ENCODE peak calls at places on chromosomes 16 and 17, in nine cellular contexts. H, K, Z, G, T, N, W, Q and I are unnamed samples. For H3K27me3, the result is how much of the 10 kb centered on the place peaks cover.

GRCh38 chr17:52147431-52147830 is 11.1 kb downstream of the CA10 start:
- DNase-seq in H (no peak), G (no peak), W (no peak), T (no peak), Z (no peak), N (no peak), Q (no peak), K (peak), I (no peak)

GRCh38 chr17:82367724-82368524 is 3.6 kb upstream of the UTS2R start:
- DNase-seq in G (no peak), H (no peak), Q (no peak), N (no peak), T (no peak), K (no peak), W (peak), Z (no peak), I (no peak)

GRCh38 chr16:52489894-52490293 is 57.0 kb downstream of the TOX3 start:
- DNase-seq in H (no peak), K (no peak), Q (no peak), W (no peak), N (no peak), Z (no peak), T (no peak), G (no peak), I (no peak)

GRCh38 chr17:82118815-82119380 is 20.9 kb upstream of the FASN start:
- DNase-seq in W (no peak), N (peak), T (peak), Z (no peak), Q (no peak), G (no peak), K (no peak), H (no peak), I (no peak)

GRCh38 chr16:79897444-79898146 is 297.1 kb upstream of the MAF start:
- DNase-seq in T (no peak), Q (no peak), W (no peak), Z (no peak), H (peak), K (no peak), G (peak), N (peak), I (peak)

GRCh38 chr17:28796062-28796461 is 46.5 kb downstream of the FAM222B start:
- DNase-seq in K (no peak), N (no peak), H (no peak), T (no peak), Q (no peak), G (no peak), Z (no peak), W (no peak), I (no peak)

GRCh38 chr16:89795676-89796075 is 20.8 kb downstream of the FANCA start:
- DNase-seq in H (no peak), W (no peak), K (no peak), Q (no peak), Z (peak), N (no peak), T (no peak), G (no peak), I (no peak)

GRCh38 chr17:73783382-73783766 is 139.1 kb upstream of the SDK2 start:
- DNase-seq in Q (no peak), Z (no peak), K (no peak), T (no peak), H (no peak), G (no peak), W (no peak), N (no peak), I (no peak)

GRCh38 chr16:81521141-81521626 is 76.6 kb downstream of the CMIP start:
- DNase-seq in G (peak), T (no peak), N (no peak), H (no peak), Z (no peak), K (no peak), W (no peak), Q (no peak), I (peak)

GRCh38 chr17:77190561-77190960 is 49.8 kb downstream of the SEC14L1 start:
- DNase-seq in K (no peak), Q (no peak), T (no peak), G (no peak), Z (no peak), H (no peak), W (no peak), N (no peak), I (no peak)

GRCh38 chr17:82414548-82415281 is 3.4 kb upstream of the HEXD start:
- DNase-seq in G (peak), T (peak), W (peak), Q (peak), Z (peak), N (peak), K (peak), H (peak), I (peak)

GRCh38 chr17:78127888-78128615 is 503 bp downstream of the TMC6 start:
- DNase-seq in W (no peak), T (no peak), Z (peak), G (peak), H (no peak), N (no peak), Q (no peak), K (peak), I (no peak)

GRCh38 chr16:3549906-3550305 is 27.3 kb downstream of the NLRC3 start:
- DNase-seq in W (no peak), Z (no peak), N (no peak), H (no peak), Q (no peak), K (no peak), G (no peak), T (no peak), I (no peak)

GRCh38 chr17:74182041-74182783 is 21.3 kb upstream of the RPL38 start:
- DNase-seq in Q (no peak), H (no peak), W (no peak), T (no peak), Z (no peak), K (no peak), N (no peak), G (no peak), I (no peak)

GRCh38 chr16:1643521-1643920 is 31.4 kb downstream of the CRAMP1 start:
- DNase-seq in K (no peak), G (no peak), Z (no peak), W (no peak), H (no peak), Q (no peak), T (no peak), N (no peak), I (no peak)

GRCh38 chr17:81173761-81174160 is 7.7 kb upstream of the AATK start:
- DNase-seq in G (no peak), T (no peak), N (no peak), K (no peak), Q (no peak), W (no peak), Z (no peak), H (no peak), I (no peak)

GRCh38 chr16:677306-678190 is 2.1 kb downstream of the RHBDL1 start:
- DNase-seq in Z (no peak), Q (peak), W (no peak), N (no peak), H (no peak), T (no peak), G (no peak), K (no peak), I (peak)

GRCh38 chr17:2975469-2975958 is 87.9 kb downstream of the OR1D5 start:
- DNase-seq in G (peak), K (peak), Q (peak), H (no peak), T (no peak), N (peak), Z (no peak), W (peak), I (no peak)

GRCh38 chr16:11042205-11042604 is 97.8 kb downstream of the CLEC16A start:
- DNase-seq in W (no peak), N (no peak), K (no peak), G (no peak), Q (no peak), Z (no peak), T (no peak), H (no peak), I (no peak)

GRCh38 chr17:1742371-1743093 is at the start of gene SERPINF2:
- DNase-seq in K (no peak), N (no peak), H (no peak), W (no peak), G (no peak), Q (no peak), Z (no peak), T (no peak), I (no peak)

GRCh38 chr16:88588754-88589153 is 18.6 kb downstream of the ZC3H18 start:
- DNase-seq in W (no peak), Z (no peak), N (no peak), H (no peak), K (no peak), Q (no peak), T (no peak), G (no peak), I (no peak)

GRCh38 chr16:83701494-83701893 is 106.3 kb upstream of the HSBP1 start:
- DNase-seq in Q (no peak), G (no peak), W (no peak), H (peak), Z (no peak), T (peak), N (peak), K (peak), I (no peak)

GRCh38 chr17:72683506-72684404 is 408.7 kb downstream of the SLC39A11 start:
- DNase-seq in N (peak), T (no peak), Z (no peak), Q (no peak), K (peak), H (peak), W (peak), G (peak), I (no peak)

GRCh38 chr17:83101805-83102480 is 22.5 kb downstream of the METRNL start:
- DNase-seq in G (peak), Q (no peak), W (no peak), T (no peak), K (no peak), N (peak), H (no peak), Z (peak), I (no peak)

GRCh38 chr17:28482551-28483199 is 9.2 kb downstream of the SLC13A2 start:
- DNase-seq in K (no peak), Q (no peak), G (peak), H (no peak), W (no peak), Z (no peak), T (no peak), N (no peak), I (no peak)

GRCh38 chr16:47643610-47644009 is 182.5 kb downstream of the PHKB start:
- DNase-seq in W (no peak), Z (no peak), G (no peak), N (peak), K (no peak), Q (no peak), T (no peak), H (no peak), I (no peak)

GRCh38 chr16:26762596-26762995 is 304.1 kb upstream of the C16orf82 start:
- DNase-seq in Z (no peak), K (no peak), T (no peak), G (no peak), W (no peak), Q (no peak), H (no peak), N (no peak), I (no peak)

GRCh38 chr16:24834459-24835335 is 11.1 kb upstream of the SLC5A11 start:
- DNase-seq in Z (no peak), Q (no peak), W (peak), N (peak), K (peak), T (no peak), G (peak), H (peak), I (no peak)

GRCh38 chr17:6639651-6640535 is 618 bp downstream of the KIAA0753 start:
- DNase-seq in T (no peak), H (peak), G (peak), Z (peak), N (peak), K (peak), W (no peak), Q (peak), I (no peak)

GRCh38 chr17:74288785-74289184 is 14.8 kb downstream of the DNAI2 start:
- DNase-seq in Q (no peak), G (no peak), N (no peak), Z (no peak), W (no peak), K (peak), T (no peak), H (no peak), I (no peak)

GRCh38 chr16:83952587-83952939 is 477 bp upstream of the OSGIN1 start:
- DNase-seq in G (no peak), H (no peak), K (no peak), W (peak), N (no peak), T (no peak), Q (no peak), Z (no peak), I (no peak)

GRCh38 chr16:1197237-1197866 is 27.7 kb downstream of the TPSG1 start:
- DNase-seq in H (no peak), K (no peak), T (no peak), W (no peak), G (no peak), Q (no peak), Z (no peak), N (no peak), I (no peak)

GRCh38 chr16:68645494-68646388 is 631 bp downstream of the CDH3 start:
- DNase-seq in Z (no peak), Q (peak), T (no peak), G (no peak), K (peak), H (no peak), N (no peak), W (no peak), I (peak)
- H3K4me3 ChIP-seq in Z (no peak), Q (peak), T (peak), G (no peak), K (peak), H (no peak), N (peak), W (peak), I (peak)

DNA sequence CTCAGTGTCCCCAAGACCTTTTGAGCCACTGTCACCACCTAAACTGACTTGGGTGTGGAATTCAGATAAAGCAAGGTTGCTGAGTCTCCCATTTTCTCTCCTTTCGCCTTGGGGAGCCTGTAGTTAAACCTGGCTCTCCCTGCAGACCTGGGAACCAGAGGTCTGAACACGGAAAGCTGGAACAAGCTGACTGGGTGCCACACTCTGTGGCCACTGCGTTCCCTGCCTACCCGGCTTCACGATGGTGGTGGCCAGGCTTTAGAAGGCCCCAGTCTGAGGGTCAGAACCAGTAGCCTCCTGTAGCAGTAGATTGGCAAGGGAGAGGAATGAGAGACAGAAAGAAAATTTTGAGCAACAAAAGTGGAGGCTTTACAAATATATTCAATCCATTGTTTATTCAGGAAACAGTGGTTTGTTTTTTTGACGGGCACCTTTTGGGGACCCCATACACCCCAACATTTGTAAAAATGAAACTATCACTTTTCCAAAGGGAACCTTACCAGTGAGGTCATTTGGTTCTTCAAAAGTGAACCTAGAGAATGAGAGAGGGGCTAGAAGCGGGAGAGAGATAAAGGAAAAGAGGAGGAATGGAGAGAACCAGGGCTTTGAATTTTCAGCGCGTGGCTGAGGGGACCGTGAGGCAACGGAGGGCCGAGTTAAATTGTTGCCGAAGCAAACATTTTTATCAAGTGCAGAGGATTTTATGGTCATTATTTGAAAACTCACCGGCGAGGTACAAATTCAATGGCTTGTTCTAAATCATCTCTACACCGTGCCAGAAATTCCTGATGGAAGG is 1.8 kb upstream of the HOXB8 start:
- DNase-seq in H (no peak), G (no peak), T (no peak), K (no peak), Z (no peak), W (no peak), Q (no peak), N (no peak), I (no peak)
- H3K27me3 ChIP-seq in H (half or more), G (half or more), T (half or more), K (half or more), Z (half or more), W (under half), Q (under half), N (half or more), I (under half)

DNA sequence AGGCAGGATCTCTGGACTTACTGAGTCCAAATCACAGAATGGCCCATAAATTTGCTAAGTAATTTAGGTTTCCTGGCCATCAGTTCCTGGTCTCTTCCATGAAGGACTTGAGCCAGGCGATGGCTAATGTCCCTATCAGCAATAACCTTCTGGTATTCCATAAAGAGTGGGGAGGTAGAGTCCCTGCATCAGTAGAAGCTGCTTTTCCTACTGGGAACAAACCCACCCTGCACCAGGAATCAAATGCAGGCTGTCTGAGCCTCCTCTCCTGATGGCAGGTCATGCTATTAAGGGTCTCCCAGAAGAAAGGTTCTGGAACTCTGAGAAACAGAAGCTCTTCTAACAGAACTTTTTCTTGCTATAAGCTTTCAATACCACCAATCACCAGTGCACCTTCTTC is 1.5 kb upstream of the HPR start:
- DNase-seq in Z (no peak), H (no peak), G (no peak), W (no peak), Q (no peak), N (no peak), T (no peak), K (no peak), I (no peak)
- H3K27ac ChIP-seq in Z (no peak), H (no peak), G (no peak), W (no peak), Q (no peak), N (no peak), T (no peak), K (no peak), I (no peak)

GRCh38 chr17:57976594-57976993 is 11.5 kb downstream of the VEZF1 start:
- DNase-seq in T (no peak), G (no peak), N (no peak), Z (no peak), K (no peak), Q (no peak), H (no peak), W (no peak), I (no peak)
- H3K4me3 ChIP-seq in T (no peak), G (no peak), N (no peak), Z (no peak), K (no peak), Q (no peak), H (no peak), W (no peak), I (no peak)

GRCh38 chr17:50209133-50209471 is 7.7 kb upstream of the COL1A1 start:
- DNase-seq in K (no peak), N (no peak), W (no peak), H (no peak), Z (no peak), G (no peak), T (no peak), Q (no peak), I (no peak)
- H3K27me3 ChIP-seq in K (under half), N (under half), W (under half), H (under half), Z (under half), G (under half), T (under half), Q (under half), I (under half)

GRCh38 chr17:31496097-31496496 is 104.6 kb downstream of the RAB11FIP4 start:
- DNase-seq in T (no peak), Q (no peak), Z (no peak), H (no peak), K (no peak), G (no peak), W (no peak), N (no peak), I (no peak)
- H3K27ac ChIP-seq in T (no peak), Q (no peak), Z (no peak), H (no peak), K (no peak), G (no peak), W (no peak), N (no peak), I (no peak)

GRCh38 chr16:85273293-85273692 is 161.0 kb upstream of the CIBAR2 start:
- DNase-seq in K (no peak), T (no peak), N (no peak), H (no peak), Q (no peak), G (no peak), Z (no peak), W (no peak), I (no peak)

GRCh38 chr16:85275533-85276249 is 163.4 kb upstream of the CIBAR2 start:
- DNase-seq in Z (peak), G (peak), N (peak), H (peak), K (peak), Q (peak), T (peak), W (peak), I (peak)

GRCh38 chr16:85274924-85275323 is 162.7 kb upstream of the CIBAR2 start:
- DNase-seq in W (no peak), Z (no peak), G (no peak), K (no peak), Q (no peak), H (no peak), T (no peak), N (no peak), I (no peak)

GRCh38 chr16:85276258-85276657 is 164.0 kb upstream of the CIBAR2 start:
- DNase-seq in T (no peak), Q (no peak), Z (no peak), N (no peak), K (no peak), W (no peak), G (no peak), H (no peak), I (no peak)

GRCh38 chr16:85274501-85274900 is 162.2 kb upstream of the CIBAR2 start:
- DNase-seq in G (no peak), K (no peak), N (no peak), T (no peak), Q (no peak), W (no peak), Z (no peak), H (no peak), I (no peak)
- H3K4me3 ChIP-seq in G (no peak), K (no peak), N (no peak), T (no peak), Q (no peak), W (no peak), Z (no peak), H (no peak), I (no peak)

GRCh38 chr17:38578229-38578628 is 27.5 kb downstream of the SRCIN1 start:
- DNase-seq in W (no peak), T (no peak), H (no peak), Z (no peak), Q (no peak), N (no peak), G (no peak), K (no peak), I (no peak)

GRCh38 chr17:38577645-38578173 is 28.0 kb downstream of the SRCIN1 start:
- DNase-seq in Z (no peak), W (no peak), H (no peak), N (no peak), Q (no peak), K (no peak), G (no peak), T (no peak), I (no peak)

GRCh38 chr17:38577244-38577643 is 28.5 kb downstream of the SRCIN1 start:
- DNase-seq in H (no peak), N (no peak), Q (no peak), Z (no peak), W (no peak), K (no peak), G (no peak), T (no peak), I (no peak)

GRCh38 chr17:38579934-38580333 is 25.8 kb downstream of the SRCIN1 start:
- DNase-seq in W (no peak), K (peak), T (no peak), N (peak), Z (peak), G (no peak), Q (no peak), H (no peak), I (peak)

DNA sequence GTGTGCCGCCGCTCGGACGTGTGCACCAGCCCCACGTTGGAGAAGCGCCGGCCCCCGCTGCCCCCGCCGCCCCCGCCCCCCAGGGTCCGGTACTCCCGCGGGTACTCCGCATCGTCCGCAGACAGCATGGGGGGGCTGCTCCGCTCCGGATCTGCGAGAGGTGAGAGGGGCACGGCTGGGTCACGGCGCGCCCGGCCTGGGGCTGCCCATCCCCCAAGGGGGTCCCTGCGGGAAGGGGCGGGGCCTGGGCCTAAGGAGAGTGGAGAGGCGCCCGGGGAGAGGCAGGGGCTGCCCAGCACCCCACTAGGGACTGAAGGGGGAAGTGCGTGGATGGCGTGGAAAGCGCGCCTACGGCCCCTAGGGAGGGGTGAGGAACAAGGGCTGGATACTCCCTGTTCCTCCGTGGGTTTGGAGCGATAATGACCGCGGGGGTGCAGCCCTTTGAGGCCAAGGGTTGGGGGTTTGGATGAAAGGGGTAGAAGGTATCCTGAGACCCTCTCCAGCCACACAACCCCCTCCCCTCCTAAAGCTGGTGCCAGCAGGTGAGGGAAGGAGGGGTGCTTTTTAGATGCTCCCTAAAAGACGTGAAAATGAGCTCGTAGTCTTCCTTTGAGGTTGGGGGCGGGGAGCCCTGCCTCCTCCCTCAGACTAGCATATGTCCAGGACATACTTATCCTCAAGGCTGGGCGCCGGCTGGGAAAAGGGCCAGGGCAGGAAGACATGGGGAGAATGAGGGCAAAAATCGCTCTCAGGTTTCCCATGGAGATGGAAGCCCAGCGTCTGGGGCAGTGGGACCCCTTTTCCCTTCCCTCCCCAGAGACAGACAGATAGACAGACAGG is 26.9 kb downstream of the SRCIN1 start:
- DNase-seq in Q (no peak), Z (no peak), W (no peak), N (no peak), T (no peak), K (no peak), G (no peak), H (no peak), I (no peak)
- H3K27me3 ChIP-seq in Q (under half), Z (half or more), W (under half), N (half or more), T (under half), K (under half), G (half or more), H (half or more), I (under half)